ENCODE peak calls at places on chromosomes 3 and 15, in seven cellular contexts. One of them, this sample, is unnamed.

GRCh38 chr3:120820748-120821147 is 78.2 kb downstream of the GTF2E1 start:
- DNase-seq in right lobe of liver: no peak
- DNase-seq in GM12891: no peak
- DNase-seq in ovary: no peak
- DNase-seq in transverse colon: peak; percentile 51
- DNase-seq in gastrocnemius medialis: no peak
- DNase-seq in Peyer's patch: peak; percentile 47
- DNase-seq in this sample: no peak

GRCh38 chr15:87816811-87817210 is 439.7 kb downstream of the NTRK3 start:
- DNase-seq in ovary: no peak
- DNase-seq in right lobe of liver: no peak
- DNase-seq in GM12891: no peak
- DNase-seq in transverse colon: no peak
- DNase-seq in Peyer's patch: no peak
- DNase-seq in gastrocnemius medialis: no peak
- DNase-seq in this sample: no peak

GRCh38 chr3:46725663-46726314 is 8.1 kb upstream of the PRSS50 start:
- DNase-seq in Peyer's patch: no peak
- DNase-seq in GM12891: no peak
- DNase-seq in gastrocnemius medialis: no peak
- DNase-seq in ovary: no peak
- DNase-seq in transverse colon: no peak
- DNase-seq in right lobe of liver: no peak
- DNase-seq in this sample: no peak

GRCh38 chr3:120350431-120350941 is 1.3 kb upstream of the LRRC58 start:
- DNase-seq in Peyer's patch: no peak
- DNase-seq in right lobe of liver: peak; percentile 66
- DNase-seq in gastrocnemius medialis: peak; percentile 14
- DNase-seq in GM12891: no peak
- DNase-seq in ovary: peak; percentile 56
- DNase-seq in transverse colon: peak; percentile 12
- DNase-seq in this sample: peak; percentile 55

GRCh38 chr3:69009559-69010410 is 3.7 kb downstream of the EOGT start:
- DNase-seq in transverse colon: no peak
- DNase-seq in gastrocnemius medialis: no peak
- DNase-seq in GM12891: no peak
- DNase-seq in ovary: no peak
- DNase-seq in Peyer's patch: no peak
- DNase-seq in right lobe of liver: no peak
- DNase-seq in this sample: no peak

GRCh38 chr3:48695113-48695753 is 9.5 kb upstream of the NCKIPSD start:
- DNase-seq in GM12891: no peak
- DNase-seq in Peyer's patch: no peak
- DNase-seq in transverse colon: peak; percentile 56
- DNase-seq in ovary: peak; percentile 86
- DNase-seq in gastrocnemius medialis: peak; percentile 54
- DNase-seq in right lobe of liver: no peak
- DNase-seq in this sample: no peak

GRCh38 chr15:65400760-65401606 is 21.8 kb downstream of the IGDCC4 start:
- DNase-seq in GM12891: peak; percentile 78
- DNase-seq in ovary: peak; percentile 84
- DNase-seq in transverse colon: peak; percentile 58
- DNase-seq in Peyer's patch: peak; percentile 70
- DNase-seq in right lobe of liver: peak; percentile 58
- DNase-seq in gastrocnemius medialis: peak; percentile 70
- DNase-seq in this sample: peak; percentile 47

GRCh38 chr15:79743032-79743431 is 153.8 kb downstream of the MTHFS start:
- DNase-seq in Peyer's patch: no peak
- DNase-seq in transverse colon: no peak
- DNase-seq in right lobe of liver: no peak
- DNase-seq in gastrocnemius medialis: no peak
- DNase-seq in ovary: no peak
- DNase-seq in GM12891: no peak
- DNase-seq in this sample: no peak

GRCh38 chr15:59999064-59999377 is 5.1 kb upstream of the FOXB1 start:
- DNase-seq in transverse colon: no peak
- DNase-seq in gastrocnemius medialis: no peak
- DNase-seq in Peyer's patch: no peak
- DNase-seq in ovary: no peak
- DNase-seq in right lobe of liver: no peak
- DNase-seq in GM12891: no peak
- DNase-seq in this sample: no peak

GRCh38 chr3:11810276-11810675 is 36.4 kb downstream of the TAMM41 start:
- DNase-seq in ovary: no peak
- DNase-seq in right lobe of liver: no peak
- DNase-seq in Peyer's patch: no peak
- DNase-seq in GM12891: no peak
- DNase-seq in transverse colon: no peak
- DNase-seq in gastrocnemius medialis: no peak
- DNase-seq in this sample: no peak

GRCh38 chr3:49634736-49635135 is 39.4 kb upstream of the APEH start:
- DNase-seq in ovary: no peak
- DNase-seq in gastrocnemius medialis: no peak
- DNase-seq in transverse colon: no peak
- DNase-seq in right lobe of liver: no peak
- DNase-seq in Peyer's patch: no peak
- DNase-seq in GM12891: no peak
- DNase-seq in this sample: no peak

GRCh38 chr3:14404396-14405119 is 2.2 kb downstream of the SLC6A6 start:
- DNase-seq in transverse colon: no peak
- DNase-seq in gastrocnemius medialis: no peak
- DNase-seq in right lobe of liver: no peak
- DNase-seq in ovary: no peak
- DNase-seq in Peyer's patch: peak; percentile 74
- DNase-seq in GM12891: no peak
- DNase-seq in this sample: no peak

GRCh38 chr3:14401692-14402303 is 608 bp upstream of the SLC6A6 start:
- DNase-seq in transverse colon: no peak
- DNase-seq in ovary: peak; percentile 42
- DNase-seq in right lobe of liver: no peak
- DNase-seq in GM12891: no peak
- DNase-seq in Peyer's patch: no peak
- DNase-seq in gastrocnemius medialis: peak; percentile 63
- DNase-seq in this sample: no peak

GRCh38 chr3:14405120-14405885 is 2.9 kb downstream of the SLC6A6 start:
- DNase-seq in right lobe of liver: no peak
- DNase-seq in Peyer's patch: no peak
- DNase-seq in ovary: no peak
- DNase-seq in transverse colon: no peak
- DNase-seq in gastrocnemius medialis: no peak
- DNase-seq in GM12891: no peak
- DNase-seq in this sample: no peak

GRCh38 chr3:14403636-14404395 is 1.4 kb downstream of the SLC6A6 start:
- DNase-seq in ovary: peak; percentile 72
- DNase-seq in GM12891: no peak
- DNase-seq in right lobe of liver: peak; percentile 37
- DNase-seq in gastrocnemius medialis: peak; percentile 85
- DNase-seq in Peyer's patch: peak; percentile 67
- DNase-seq in transverse colon: peak; percentile 31
- DNase-seq in this sample: no peak

DNA sequence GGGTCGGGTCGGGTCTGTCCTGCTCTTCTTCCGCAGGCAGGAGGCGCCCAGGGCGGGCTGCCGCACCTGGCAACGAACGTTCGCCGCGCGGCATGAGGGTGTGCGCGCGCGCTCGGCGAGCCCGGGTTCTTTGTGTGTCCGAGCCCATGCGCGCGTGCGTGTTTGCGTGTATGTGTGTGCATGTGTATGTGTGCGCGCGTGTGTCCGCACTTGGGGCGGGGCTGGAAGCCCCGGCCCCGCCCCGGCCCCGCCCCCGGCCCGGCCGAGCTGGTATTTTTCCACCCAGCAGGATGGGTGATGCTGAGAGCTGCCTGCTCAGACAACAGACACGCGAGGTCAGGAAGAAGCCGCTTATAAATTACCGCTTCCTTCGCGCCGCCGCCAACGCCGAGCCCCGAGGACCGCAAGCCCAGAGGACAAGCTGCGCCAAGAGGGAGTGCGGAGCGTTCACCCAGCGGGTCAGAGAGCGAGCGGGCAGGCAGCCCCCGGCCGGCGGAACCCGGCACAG is at the start of gene SLC6A6:
- DNase-seq in ovary: peak; percentile 96
- DNase-seq in GM12891: peak; percentile 91
- DNase-seq in Peyer's patch: peak; percentile 99
- DNase-seq in gastrocnemius medialis: peak; percentile 97
- DNase-seq in transverse colon: peak; percentile 96
- DNase-seq in right lobe of liver: peak; percentile 91
- DNase-seq in this sample: peak; percentile 82
- TF ChIP-seq POLR2A in ovary: no peak
- TF ChIP-seq POLR2A in GM12891: peak; percentile 40
- TF ChIP-seq POLR2A in Peyer's patch: peak; percentile 86
- TF ChIP-seq POLR2A in gastrocnemius medialis: peak; percentile 84
- TF ChIP-seq POLR2A in transverse colon: peak; percentile 51
- TF ChIP-seq POLR2A in right lobe of liver: peak; percentile 49
- TF ChIP-seq POLR2A in this sample: peak; percentile 60

DNA sequence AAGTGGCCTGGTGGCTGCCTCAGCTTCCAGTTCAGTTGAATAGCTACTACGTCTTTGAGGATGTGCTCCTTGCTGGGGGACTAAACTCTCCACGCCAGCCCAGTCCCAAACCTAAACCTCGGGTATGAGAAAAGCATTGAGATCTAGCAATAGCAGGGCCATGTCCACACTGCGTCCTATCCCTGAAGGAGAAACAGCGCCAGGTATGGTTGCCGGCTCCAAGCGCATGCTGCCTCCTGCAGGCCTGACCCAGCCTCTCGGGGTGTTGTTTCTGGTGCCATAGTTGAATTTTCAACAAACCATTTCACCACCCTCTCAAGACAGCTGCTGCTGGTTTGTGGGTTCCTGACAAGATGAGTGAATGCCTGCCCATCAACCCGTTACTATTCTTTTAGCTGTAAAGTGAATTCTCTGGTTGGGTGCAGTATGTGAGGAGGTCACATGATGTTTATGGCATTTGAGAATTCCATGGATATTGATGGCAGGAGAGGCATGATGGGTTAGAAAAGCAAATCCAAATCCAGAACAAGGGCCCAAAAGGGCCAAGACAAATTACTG is 13.0 kb upstream of the SLC28A1 start:
- DNase-seq in gastrocnemius medialis: no peak
- DNase-seq in ovary: no peak
- DNase-seq in transverse colon: no peak
- DNase-seq in Peyer's patch: no peak
- DNase-seq in GM12891: no peak
- DNase-seq in right lobe of liver: no peak
- DNase-seq in this sample: no peak
- TF ChIP-seq POLR2A in gastrocnemius medialis: no peak
- TF ChIP-seq POLR2A in ovary: no peak
- TF ChIP-seq POLR2A in transverse colon: no peak
- TF ChIP-seq POLR2A in Peyer's patch: no peak
- TF ChIP-seq POLR2A in GM12891: no peak
- TF ChIP-seq POLR2A in right lobe of liver: no peak
- TF ChIP-seq POLR2A in this sample: no peak

DNA sequence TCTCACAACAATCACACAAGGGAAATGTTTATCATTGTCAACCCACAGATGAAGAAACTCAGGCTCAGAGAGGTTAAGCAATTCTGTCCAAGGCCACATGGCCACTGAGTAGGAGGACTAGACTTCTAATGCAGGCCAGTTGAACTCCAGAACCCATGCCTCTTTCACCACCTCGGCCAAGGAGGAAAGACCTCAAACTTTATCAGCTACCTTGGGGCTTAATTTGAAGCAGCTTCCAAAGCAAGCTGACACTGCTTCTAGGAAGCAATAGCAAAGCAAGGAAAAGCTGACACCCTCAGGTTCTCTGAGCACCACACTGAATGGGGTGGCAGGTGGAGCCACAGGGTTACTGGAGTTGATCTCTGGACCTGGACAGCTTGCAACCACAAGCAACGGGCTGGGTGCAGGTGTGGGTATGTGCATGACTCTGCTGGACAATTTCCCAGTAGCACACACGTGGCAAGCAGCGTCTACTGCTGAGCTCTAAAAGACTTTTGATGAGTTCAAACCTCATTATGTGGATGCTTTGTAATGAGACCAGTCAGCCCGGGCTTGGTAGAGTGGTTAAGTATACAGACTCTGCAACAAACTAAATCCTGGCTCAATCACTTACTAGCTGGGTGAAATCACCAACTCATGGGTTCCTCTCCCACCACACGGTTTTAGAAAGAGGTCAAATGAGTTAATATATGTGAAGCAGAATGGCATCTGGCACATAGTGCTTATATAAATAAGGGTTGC is 23.1 kb downstream of the CCNL1 start:
- DNase-seq in Peyer's patch: peak; percentile 87
- DNase-seq in ovary: no peak
- DNase-seq in gastrocnemius medialis: peak; percentile 57
- DNase-seq in transverse colon: peak; percentile 83
- DNase-seq in right lobe of liver: peak; percentile 78
- DNase-seq in GM12891: no peak
- DNase-seq in this sample: no peak
- TF ChIP-seq POLR2A in Peyer's patch: peak; percentile 67
- TF ChIP-seq POLR2A in ovary: no peak
- TF ChIP-seq POLR2A in gastrocnemius medialis: no peak
- TF ChIP-seq POLR2A in transverse colon: no peak
- TF ChIP-seq POLR2A in right lobe of liver: peak; percentile 57
- TF ChIP-seq POLR2A in GM12891: no peak
- TF ChIP-seq POLR2A in this sample: no peak

GRCh38 chr3:38117748-38118420 is 19.0 kb downstream of the ACAA1 start:
- DNase-seq in GM12891: peak; percentile 82
- DNase-seq in transverse colon: peak; percentile 76
- DNase-seq in ovary: peak; percentile 44
- DNase-seq in Peyer's patch: peak; percentile 87
- DNase-seq in gastrocnemius medialis: peak; percentile 55
- DNase-seq in right lobe of liver: peak; percentile 72
- DNase-seq in this sample: peak; percentile 72
- TF ChIP-seq POLR2A in GM12891: no peak
- TF ChIP-seq POLR2A in transverse colon: peak; percentile 19
- TF ChIP-seq POLR2A in ovary: no peak
- TF ChIP-seq POLR2A in Peyer's patch: no peak
- TF ChIP-seq POLR2A in gastrocnemius medialis: no peak
- TF ChIP-seq POLR2A in right lobe of liver: no peak
- TF ChIP-seq POLR2A in this sample: no peak

GRCh38 chr3:38119248-38119544 is 17.7 kb downstream of the ACAA1 start:
- DNase-seq in right lobe of liver: peak; percentile 7
- DNase-seq in transverse colon: no peak
- DNase-seq in gastrocnemius medialis: peak; percentile 8
- DNase-seq in GM12891: no peak
- DNase-seq in ovary: no peak
- DNase-seq in Peyer's patch: no peak
- DNase-seq in this sample: no peak

GRCh38 chr3:38118421-38119247 is 18.3 kb downstream of the ACAA1 start:
- DNase-seq in GM12891: no peak
- DNase-seq in Peyer's patch: peak; percentile 34
- DNase-seq in gastrocnemius medialis: peak; percentile 3
- DNase-seq in transverse colon: no peak
- DNase-seq in right lobe of liver: peak; percentile 10
- DNase-seq in ovary: no peak
- DNase-seq in this sample: no peak

GRCh38 chr3:38121451-38121831 is 15.5 kb downstream of the ACAA1 start:
- DNase-seq in transverse colon: no peak
- DNase-seq in gastrocnemius medialis: no peak
- DNase-seq in right lobe of liver: peak; percentile 27
- DNase-seq in ovary: peak; percentile 24
- DNase-seq in GM12891: no peak
- DNase-seq in Peyer's patch: peak; percentile 44
- DNase-seq in this sample: no peak

GRCh38 chr3:38120690-38121450 is 16.1 kb downstream of the ACAA1 start:
- DNase-seq in gastrocnemius medialis: no peak
- DNase-seq in ovary: peak; percentile 10
- DNase-seq in transverse colon: no peak
- DNase-seq in GM12891: no peak
- DNase-seq in right lobe of liver: peak; percentile 11
- DNase-seq in Peyer's patch: no peak
- DNase-seq in this sample: no peak

GRCh38 chr3:38119802-38120689 is 16.9 kb downstream of the ACAA1 start:
- DNase-seq in ovary: peak; percentile 8
- DNase-seq in transverse colon: no peak
- DNase-seq in GM12891: no peak
- DNase-seq in Peyer's patch: peak; percentile 33
- DNase-seq in right lobe of liver: peak; percentile 16
- DNase-seq in gastrocnemius medialis: peak; percentile 7
- DNase-seq in this sample: no peak
- TF ChIP-seq POLR2A in ovary: no peak
- TF ChIP-seq POLR2A in transverse colon: no peak
- TF ChIP-seq POLR2A in GM12891: no peak
- TF ChIP-seq POLR2A in Peyer's patch: no peak
- TF ChIP-seq POLR2A in right lobe of liver: no peak
- TF ChIP-seq POLR2A in gastrocnemius medialis: no peak
- TF ChIP-seq POLR2A in this sample: no peak

This sample was measured in erythroblast.